ENCODE peak calls at places on chromosome 20, in seven cellular contexts. K is RWPE1; G is left cardiac atrium; B is ascending aorta; V is hippocampal formation; M is endothelial cell of umbilical vein; Z is stimulated activated CD4-positive, alpha-beta T cell treated with anti-CD3 and anti-CD28 coated beads, TNF-alpha, amount 100 ng/mL, for 48 hours. X is an unnamed sample.

GRCh38 chr20:50380697-50381040 is 129.5 kb upstream of the PTPN1 start:
- DNase-seq in V (no peak), B (no peak), G (no peak), Z (no peak), K (no peak), M (peak), X (peak)

GRCh38 chr20:51565741-51566140 is 23.2 kb upstream of the NFATC2 start:
- DNase-seq in M (no peak), V (no peak), G (no peak), Z (no peak), K (no peak), B (no peak), X (peak)

GRCh38 chr20:22584922-22585785 is 782 bp upstream of the FOXA2 start:
- DNase-seq in K (peak), B (no peak), V (no peak), G (no peak), Z (no peak), M (no peak), X (no peak)

GRCh38 chr20:37777012-37777411 is 83.2 kb downstream of the CTNNBL1 start:
- DNase-seq in G (no peak), K (no peak), M (no peak), V (no peak), B (no peak), Z (no peak), X (no peak)

GRCh38 chr20:55538261-55538908 is 466.9 kb downstream of the CBLN4 start:
- DNase-seq in V (no peak), K (peak), M (no peak), Z (no peak), B (no peak), G (no peak), X (no peak)

GRCh38 chr20:32547753-32548034 is 37.4 kb downstream of the NOL4L start:
- DNase-seq in B (no peak), G (no peak), V (no peak), Z (no peak), K (no peak), M (no peak), X (no peak)

GRCh38 chr20:38049800-38050199 is 16.3 kb downstream of the RPRD1B start:
- DNase-seq in Z (no peak), G (no peak), V (no peak), B (no peak), K (peak), M (peak), X (peak)

GRCh38 chr20:53828673-53829085 is 235.0 kb upstream of the ZNF217 start:
- DNase-seq in G (no peak), B (no peak), Z (no peak), K (peak), V (no peak), M (peak), X (peak)

GRCh38 chr20:57080796-57081195 is 185.6 kb downstream of the BMP7 start:
- DNase-seq in K (no peak), B (no peak), V (peak), G (no peak), M (no peak), Z (no peak), X (peak)

GRCh38 chr20:3693376-3693775 is 11.6 kb upstream of the ADAM33 start:
- DNase-seq in K (no peak), G (no peak), M (no peak), V (no peak), B (no peak), Z (no peak), X (no peak)

GRCh38 chr20:37328149-37328945 is 17.6 kb upstream of the SRC start:
- DNase-seq in Z (no peak), G (no peak), M (no peak), K (no peak), B (no peak), V (no peak), X (peak)

GRCh38 chr20:24699321-24700165 is 230.1 kb downstream of the SYNDIG1 start:
- DNase-seq in K (no peak), G (no peak), B (no peak), Z (no peak), V (no peak), M (no peak), X (no peak)

X was measured in AG20443.